ENCODE peak calls at places on chromosomes 1 and 21, in ten cellular contexts. Q is AG10803; B is foreskin fibroblast; E is AG04450; T is psoas muscle; N is cardiac fibroblast; M is fibroblast of the aortic adventitia; L is adrenal gland; G is CD8-positive, alpha-beta T cell; A is heart left ventricle. U is an unnamed sample.

GRCh38 chr1:38938722-38939260 is 2.8 kb downstream of the RHBDL2 start:
- DNase-seq in G (no peak), B (no peak), M (no peak), N (no peak), L (no peak), Q (no peak), T (no peak), A (no peak), E (no peak), U (no peak)

GRCh38 chr1:116732726-116733125 is 21.5 kb upstream of the CD2 start:
- DNase-seq in T (no peak), G (no peak), Q (no peak), A (no peak), E (no peak), N (no peak), B (no peak), L (no peak), M (no peak), U (no peak)

GRCh38 chr1:19597463-19598309 is 46.4 kb upstream of the NBL1 start:
- DNase-seq in M (peak; percentile 58), L (no peak), Q (peak; percentile 29), G (no peak), A (no peak), T (no peak), B (no peak), N (peak; percentile 58), E (no peak), U (no peak)

GRCh38 chr1:118987431-118988185 is 535 bp downstream of the TBX15 start:
- DNase-seq in G (no peak), N (peak; percentile 26), B (no peak), M (no peak), A (no peak), Q (peak; percentile 54), L (no peak), E (no peak), T (peak; percentile 85), U (no peak)

GRCh38 chr1:61121631-61122030 is 39.3 kb downstream of the NFIA start:
- DNase-seq in A (no peak), T (no peak), Q (no peak), M (peak; percentile 45), B (no peak), G (no peak), N (no peak), L (no peak), E (no peak), U (no peak)

GRCh38 chr1:147185442-147185841 is 13.2 kb upstream of the PRKAB2 start:
- DNase-seq in T (no peak), L (no peak), M (no peak), E (no peak), A (no peak), G (no peak), Q (no peak), N (no peak), B (no peak), U (no peak)

GRCh38 chr1:2415801-2416208 is 3.4 kb upstream of the PEX10 start:
- DNase-seq in G (peak; percentile 42), M (no peak), Q (no peak), L (no peak), T (no peak), E (no peak), N (no peak), A (no peak), B (no peak), U (no peak)

GRCh38 chr1:223341111-223341510 is 22.9 kb downstream of the SUSD4 start:
- DNase-seq in E (no peak), M (peak; percentile 4), N (no peak), A (peak; percentile 85), T (peak; percentile 77), G (no peak), Q (peak; percentile 59), B (peak; percentile 15), L (peak; percentile 26), U (no peak)

GRCh38 chr1:222600274-222600673 is 10.5 kb upstream of the TAF1A start:
- DNase-seq in A (no peak), Q (no peak), M (peak; percentile 42), L (no peak), E (no peak), N (no peak), B (no peak), G (no peak), T (no peak), U (no peak)

GRCh38 chr1:85372683-85373446 is 92.1 kb downstream of the DDAH1 start:
- DNase-seq in N (peak; percentile 54), E (peak; percentile 20), L (peak; percentile 52), G (no peak), B (peak; percentile 48), M (peak; percentile 29), Q (peak; percentile 91), T (no peak), A (no peak), U (no peak)

DNA sequence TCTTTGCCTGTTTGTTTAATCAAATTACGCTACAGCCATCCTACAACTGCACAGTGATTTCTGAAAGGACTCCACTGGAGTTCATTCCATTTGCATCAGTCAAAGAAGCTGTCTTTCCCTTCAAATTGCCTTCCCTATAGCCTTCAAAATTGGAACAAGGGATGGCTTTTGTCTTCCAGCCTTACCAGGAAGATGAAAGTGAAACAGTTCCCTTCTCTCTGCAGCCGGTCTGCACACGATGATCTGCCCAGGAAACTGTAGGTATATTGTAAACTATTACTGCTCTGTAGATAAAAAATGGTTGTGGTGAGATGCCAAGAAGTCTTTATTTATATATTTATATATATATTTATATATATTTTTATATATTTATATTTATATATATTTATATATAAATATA is 65.6 kb upstream of the ETS2 start:
- DNase-seq in A (no peak), Q (no peak), L (no peak), G (no peak), M (no peak), N (no peak), B (no peak), T (no peak), E (no peak), U (no peak)
- H3K4me3 ChIP-seq in A (no peak overlapping the region), Q (no peak overlapping the region), L (no peak overlapping the region), G (no peak overlapping the region), M (no peak overlapping the region), N (no peak overlapping the region), B (no peak overlapping the region), T (no peak overlapping the region), E (no peak overlapping the region), U (no peak overlapping the region)

GRCh38 chr1:205456868-205457724 is 1.3 kb upstream of the BLACAT1 start:
- DNase-seq in B (no peak), T (no peak), L (no peak), M (no peak), N (no peak), E (no peak), A (peak; percentile 17), Q (no peak), G (no peak), U (no peak)

GRCh38 chr1:205458777-205459566 is 3.1 kb upstream of the BLACAT1 start:
- DNase-seq in G (no peak), T (no peak), Q (peak; percentile 41), N (peak; percentile 76), M (peak; percentile 73), L (peak; percentile 49), A (no peak), B (peak; percentile 45), E (no peak), U (no peak)

GRCh38 chr1:205454903-205455335 is 926 bp downstream of the BLACAT1 start:
- DNase-seq in Q (no peak), G (no peak), E (no peak), N (no peak), T (no peak), M (no peak), A (no peak), L (no peak), B (no peak), U (no peak)

GRCh38 chr1:205455581-205456382 is at the start of gene BLACAT1:
- DNase-seq in T (no peak), N (no peak), B (no peak), Q (no peak), L (no peak), G (no peak), E (no peak), A (no peak), M (no peak), U (no peak)

GRCh38 chr1:205456383-205456867 is 580 bp upstream of the BLACAT1 start:
- DNase-seq in A (peak; percentile 8), M (no peak), E (no peak), G (no peak), T (no peak), N (no peak), L (no peak), B (no peak), Q (no peak), U (no peak)
- H3K4me3 ChIP-seq in A (no peak overlapping the region), M (no peak overlapping the region), E (no peak overlapping the region), G (peak overlapping the region; percentile 41), T (peak overlapping the region; percentile 37), N (no peak overlapping the region), L (peak overlapping the region; percentile 26), B (no peak overlapping the region), Q (no peak overlapping the region), U (peak overlapping the region; percentile 23)

GRCh38 chr1:208254376-208254775 is 10.2 kb upstream of the PLXNA2 start:
- DNase-seq in Q (peak; percentile 84), L (no peak), M (peak; percentile 78), G (no peak), T (no peak), N (peak; percentile 54), E (no peak), B (no peak), A (no peak), U (no peak)

GRCh38 chr1:208254862-208255261 is 10.7 kb upstream of the PLXNA2 start:
- DNase-seq in Q (peak; percentile 90), N (peak; percentile 66), E (no peak), B (peak; percentile 51), T (no peak), M (peak; percentile 73), G (no peak), A (no peak), L (no peak), U (no peak)

GRCh38 chr1:208253177-208253576 is 9.0 kb upstream of the PLXNA2 start:
- DNase-seq in Q (no peak), M (no peak), N (no peak), E (no peak), B (no peak), G (no peak), A (no peak), L (no peak), T (no peak), U (no peak)

GRCh38 chr1:208251015-208251414 is 6.8 kb upstream of the PLXNA2 start:
- DNase-seq in G (no peak), L (no peak), E (no peak), B (no peak), A (no peak), M (no peak), T (no peak), Q (no peak), N (no peak), U (no peak)

GRCh38 chr1:208252126-208252853 is 8.1 kb upstream of the PLXNA2 start:
- DNase-seq in G (no peak), A (peak; percentile 46), M (no peak), Q (peak; percentile 48), E (no peak), T (no peak), L (no peak), B (no peak), N (no peak), U (no peak)
- H3K4me3 ChIP-seq in G (no peak overlapping the region), A (no peak overlapping the region), M (no peak overlapping the region), Q (no peak overlapping the region), E (no peak overlapping the region), T (no peak overlapping the region), L (no peak overlapping the region), B (no peak overlapping the region), N (no peak overlapping the region), U (no peak overlapping the region)

DNA sequence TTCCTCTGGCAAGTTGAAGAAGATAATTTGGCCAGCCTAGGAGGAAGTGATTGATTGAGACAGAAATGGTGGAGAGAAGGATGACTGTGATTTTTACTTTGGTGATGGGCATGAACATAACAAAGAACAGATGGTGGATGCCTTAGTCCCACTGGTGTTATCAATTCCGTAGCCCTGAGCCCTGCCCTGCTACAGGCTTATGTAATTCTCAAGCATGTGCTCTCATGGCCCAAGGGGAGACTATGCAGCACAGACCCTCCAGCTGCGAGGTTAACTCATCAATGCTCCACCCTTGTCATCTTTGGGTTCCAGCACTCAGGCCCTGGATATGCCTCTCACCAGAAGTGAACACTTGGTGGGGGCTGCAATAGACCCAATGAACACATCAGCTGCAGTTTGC is 62.7 kb upstream of the LRRC8D start:
- DNase-seq in L (no peak), Q (no peak), A (no peak), G (no peak), T (no peak), M (no peak), B (no peak), E (no peak), N (no peak), U (no peak)
- H3K4me3 ChIP-seq in L (no peak overlapping the region), Q (no peak overlapping the region), A (no peak overlapping the region), G (peak overlapping the region; percentile 2), T (no peak overlapping the region), M (no peak overlapping the region), B (no peak overlapping the region), E (no peak overlapping the region), N (no peak overlapping the region), U (no peak overlapping the region)

U was measured in RWPE2.